ENCODE peak calls at places on chromosomes 5 and 9, in seven cellular contexts. One of them, this sample, is unnamed.

GRCh38 chr5:113050606-113051391 is 74.2 kb downstream of the DCP2 start:
- DNase-seq in HCT116: no peak
- DNase-seq in ovary: no peak
- DNase-seq in fibroblast of the aortic adventitia: peak
- DNase-seq in lung: no peak
- DNase-seq in A549: no peak
- DNase-seq in body of pancreas: no peak
- DNase-seq in this sample: no peak

GRCh38 chr5:172952034-172952511 is 7.2 kb upstream of the RPL26L1 start:
- DNase-seq in HCT116: no peak
- DNase-seq in ovary: no peak
- DNase-seq in fibroblast of the aortic adventitia: peak
- DNase-seq in lung: no peak
- DNase-seq in A549: no peak
- DNase-seq in body of pancreas: no peak
- DNase-seq in this sample: no peak

GRCh38 chr9:110900917-110901316 is 137.4 kb downstream of the LPAR1 start:
- DNase-seq in HCT116: no peak
- DNase-seq in ovary: no peak
- DNase-seq in fibroblast of the aortic adventitia: no peak
- DNase-seq in lung: no peak
- DNase-seq in A549: no peak
- DNase-seq in body of pancreas: no peak
- DNase-seq in this sample: peak

GRCh38 chr9:9275656-9276055 is 1337.1 kb downstream of the PTPRD start:
- DNase-seq in HCT116: no peak
- DNase-seq in ovary: no peak
- DNase-seq in fibroblast of the aortic adventitia: no peak
- DNase-seq in lung: no peak
- DNase-seq in A549: no peak
- DNase-seq in body of pancreas: no peak
- DNase-seq in this sample: no peak

GRCh38 chr5:136210259-136210658 is 17.3 kb upstream of the SMIM32 start:
- DNase-seq in HCT116: no peak
- DNase-seq in ovary: no peak
- DNase-seq in fibroblast of the aortic adventitia: peak
- DNase-seq in lung: no peak
- DNase-seq in A549: no peak
- DNase-seq in body of pancreas: no peak
- DNase-seq in this sample: no peak

GRCh38 chr9:116157436-116158138 is 4.0 kb downstream of the PAPPA start:
- DNase-seq in HCT116: no peak
- DNase-seq in ovary: no peak
- DNase-seq in fibroblast of the aortic adventitia: peak
- DNase-seq in lung: no peak
- DNase-seq in A549: peak
- DNase-seq in body of pancreas: no peak
- DNase-seq in this sample: no peak

GRCh38 chr5:73274870-73275756 is 102.1 kb downstream of the TMEM174 start:
- DNase-seq in HCT116: no peak
- DNase-seq in ovary: no peak
- DNase-seq in fibroblast of the aortic adventitia: peak
- DNase-seq in lung: no peak
- DNase-seq in A549: no peak
- DNase-seq in body of pancreas: no peak
- DNase-seq in this sample: no peak

GRCh38 chr5:128825826-128826225 is 139.5 kb upstream of the SLC27A6 start:
- DNase-seq in HCT116: no peak
- DNase-seq in ovary: no peak
- DNase-seq in fibroblast of the aortic adventitia: peak
- DNase-seq in lung: no peak
- DNase-seq in A549: no peak
- DNase-seq in body of pancreas: no peak
- DNase-seq in this sample: no peak

GRCh38 chr9:92609142-92609500 is 60.8 kb downstream of the IPPK start:
- DNase-seq in HCT116: no peak
- DNase-seq in ovary: no peak
- DNase-seq in fibroblast of the aortic adventitia: peak
- DNase-seq in lung: no peak
- DNase-seq in A549: no peak
- DNase-seq in body of pancreas: no peak
- DNase-seq in this sample: peak

GRCh38 chr9:125985998-125986655 is 239.0 kb downstream of the PBX3 start:
- DNase-seq in HCT116: no peak
- DNase-seq in ovary: no peak
- DNase-seq in fibroblast of the aortic adventitia: no peak
- DNase-seq in lung: no peak
- DNase-seq in A549: no peak
- DNase-seq in body of pancreas: no peak
- DNase-seq in this sample: no peak

GRCh38 chr5:136001531-136001930 is 27.3 kb upstream of the TGFBI start:
- DNase-seq in HCT116: no peak
- DNase-seq in ovary: no peak
- DNase-seq in fibroblast of the aortic adventitia: peak
- DNase-seq in lung: no peak
- DNase-seq in A549: no peak
- DNase-seq in body of pancreas: no peak
- DNase-seq in this sample: peak

GRCh38 chr5:173916233-173916632 is 28.1 kb downstream of the CPEB4 start:
- DNase-seq in HCT116: no peak
- DNase-seq in ovary: no peak
- DNase-seq in fibroblast of the aortic adventitia: no peak
- DNase-seq in lung: no peak
- DNase-seq in A549: no peak
- DNase-seq in body of pancreas: no peak
- DNase-seq in this sample: no peak

GRCh38 chr9:21994996-21995651 is 533 bp downstream of the CDKN2B-AS1 start:
- DNase-seq in HCT116: peak
- DNase-seq in ovary: peak
- DNase-seq in fibroblast of the aortic adventitia: peak
- DNase-seq in lung: peak
- DNase-seq in A549: no peak
- DNase-seq in body of pancreas: peak
- DNase-seq in this sample: no peak

GRCh38 chr9:126275386-126276001 is 51.1 kb upstream of the MVB12B start:
- DNase-seq in HCT116: no peak
- DNase-seq in ovary: peak
- DNase-seq in fibroblast of the aortic adventitia: peak
- DNase-seq in lung: no peak
- DNase-seq in A549: no peak
- DNase-seq in body of pancreas: no peak
- DNase-seq in this sample: no peak

GRCh38 chr5:50440651-50441478 is at the start of gene EMB:
- DNase-seq in HCT116: peak
- DNase-seq in ovary: no peak
- DNase-seq in fibroblast of the aortic adventitia: peak
- DNase-seq in lung: peak
- DNase-seq in A549: peak
- DNase-seq in body of pancreas: peak
- DNase-seq in this sample: no peak

GRCh38 chr9:137467161-137467581 is 8.0 kb upstream of the NSMF start:
- DNase-seq in HCT116: no peak
- DNase-seq in ovary: no peak
- DNase-seq in fibroblast of the aortic adventitia: no peak
- DNase-seq in lung: no peak
- DNase-seq in A549: no peak
- DNase-seq in body of pancreas: no peak
- DNase-seq in this sample: no peak

GRCh38 chr5:7650755-7651154 is 200.2 kb downstream of the CFAP90 start:
- DNase-seq in HCT116: no peak
- DNase-seq in ovary: no peak
- DNase-seq in fibroblast of the aortic adventitia: no peak
- DNase-seq in lung: no peak
- DNase-seq in A549: no peak
- DNase-seq in body of pancreas: no peak
- DNase-seq in this sample: no peak

GRCh38 chr9:127300886-127301447 is 36.4 kb downstream of the GARNL3 start:
- DNase-seq in HCT116: no peak
- DNase-seq in ovary: no peak
- DNase-seq in fibroblast of the aortic adventitia: no peak
- DNase-seq in lung: no peak
- DNase-seq in A549: no peak
- DNase-seq in body of pancreas: no peak
- DNase-seq in this sample: no peak

GRCh38 chr5:103764403-103764802 is 201.8 kb upstream of the NUDT12 start:
- DNase-seq in HCT116: no peak
- DNase-seq in ovary: no peak
- DNase-seq in fibroblast of the aortic adventitia: no peak
- DNase-seq in lung: no peak
- DNase-seq in A549: no peak
- DNase-seq in body of pancreas: no peak
- DNase-seq in this sample: no peak

GRCh38 chr5:151718168-151718567 is 31.5 kb upstream of the SPARC start:
- DNase-seq in HCT116: no peak
- DNase-seq in ovary: no peak
- DNase-seq in fibroblast of the aortic adventitia: peak
- DNase-seq in lung: no peak
- DNase-seq in A549: no peak
- DNase-seq in body of pancreas: no peak
- DNase-seq in this sample: no peak

GRCh38 chr5:15995206-15996052 is 184.2 kb downstream of the MARCHF11 start:
- DNase-seq in HCT116: no peak
- DNase-seq in ovary: no peak
- DNase-seq in fibroblast of the aortic adventitia: peak
- DNase-seq in lung: no peak
- DNase-seq in A549: no peak
- DNase-seq in body of pancreas: no peak
- DNase-seq in this sample: peak

GRCh38 chr5:147437161-147437596 is 72.7 kb downstream of the DPYSL3 start:
- DNase-seq in HCT116: no peak
- DNase-seq in ovary: no peak
- DNase-seq in fibroblast of the aortic adventitia: no peak
- DNase-seq in lung: no peak
- DNase-seq in A549: no peak
- DNase-seq in body of pancreas: no peak
- DNase-seq in this sample: no peak

GRCh38 chr9:3205421-3206095 is 320.2 kb downstream of the RFX3 start:
- DNase-seq in HCT116: no peak
- DNase-seq in ovary: no peak
- DNase-seq in fibroblast of the aortic adventitia: no peak
- DNase-seq in lung: no peak
- DNase-seq in A549: no peak
- DNase-seq in body of pancreas: no peak
- DNase-seq in this sample: peak

GRCh38 chr5:120452471-120452870 is 11.6 kb upstream of the PRR16 start:
- DNase-seq in HCT116: no peak
- DNase-seq in ovary: no peak
- DNase-seq in fibroblast of the aortic adventitia: no peak
- DNase-seq in lung: no peak
- DNase-seq in A549: no peak
- DNase-seq in body of pancreas: no peak
- DNase-seq in this sample: no peak

GRCh38 chr5:11905209-11905608 is 963 bp upstream of the CTNND2 start:
- DNase-seq in HCT116: no peak
- DNase-seq in ovary: no peak
- DNase-seq in fibroblast of the aortic adventitia: no peak
- DNase-seq in lung: no peak
- DNase-seq in A549: no peak
- DNase-seq in body of pancreas: peak
- DNase-seq in this sample: no peak

GRCh38 chr5:134905246-134905996 is 490 bp downstream of the PCBD2 start:
- DNase-seq in HCT116: peak
- DNase-seq in ovary: peak
- DNase-seq in fibroblast of the aortic adventitia: peak
- DNase-seq in lung: peak
- DNase-seq in A549: peak
- DNase-seq in body of pancreas: no peak
- DNase-seq in this sample: peak

DNA sequence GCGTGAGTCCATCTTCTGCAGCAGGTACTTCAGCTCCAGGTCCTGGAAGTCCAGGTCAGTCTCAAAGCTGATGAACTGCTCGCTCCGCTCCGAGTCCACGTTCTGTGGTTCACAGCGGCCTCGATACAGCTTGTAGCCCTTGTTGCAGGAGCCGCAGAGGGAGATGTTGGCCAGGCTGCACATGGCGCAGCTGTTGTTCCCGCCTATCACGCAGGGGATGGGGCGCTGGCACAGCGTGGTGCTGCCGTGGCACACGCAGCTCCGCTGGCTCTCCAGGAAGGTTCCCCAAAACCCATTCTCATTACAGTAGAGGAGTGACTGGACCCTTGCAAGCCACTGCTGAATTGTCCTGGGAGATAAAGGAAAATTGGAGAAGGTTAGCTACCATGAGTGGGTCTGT is 201.4 kb downstream of the BRINP1 start:
- DNase-seq in HCT116: no peak
- DNase-seq in ovary: no peak
- DNase-seq in fibroblast of the aortic adventitia: no peak
- DNase-seq in lung: no peak
- DNase-seq in A549: no peak
- DNase-seq in body of pancreas: no peak
- DNase-seq in this sample: no peak
- H3K4me3 ChIP-seq in HCT116: no peak
- H3K4me3 ChIP-seq in ovary: no peak
- H3K4me3 ChIP-seq in fibroblast of the aortic adventitia: no peak
- H3K4me3 ChIP-seq in lung: no peak
- H3K4me3 ChIP-seq in A549: no peak
- H3K4me3 ChIP-seq in body of pancreas: no peak
- H3K4me3 ChIP-seq in this sample: no peak

DNA sequence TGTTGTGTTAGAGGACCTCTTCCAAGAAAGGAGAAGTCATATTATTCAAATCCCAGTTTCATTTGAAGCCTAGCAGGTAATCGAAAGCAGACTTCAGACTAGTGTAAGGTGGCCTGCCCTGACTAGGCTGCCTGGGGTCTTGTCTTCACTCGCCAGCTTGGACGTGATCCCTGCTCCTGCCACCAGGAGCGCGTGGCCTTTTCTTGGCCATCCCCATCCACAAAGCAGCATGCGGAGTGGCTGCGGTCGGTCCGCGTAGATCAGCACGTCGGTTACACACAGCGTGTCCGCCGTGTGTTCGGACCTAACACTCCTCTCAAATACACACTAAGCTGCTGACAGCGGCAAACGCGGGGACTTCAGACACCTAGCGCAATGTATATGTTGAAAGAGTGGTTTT is 37.3 kb downstream of the CFAP77 start:
- DNase-seq in HCT116: no peak
- DNase-seq in ovary: no peak
- DNase-seq in fibroblast of the aortic adventitia: no peak
- DNase-seq in lung: no peak
- DNase-seq in A549: no peak
- DNase-seq in body of pancreas: no peak
- DNase-seq in this sample: no peak
- TF ChIP-seq CTCF in HCT116: peak
- TF ChIP-seq CTCF in ovary: no peak
- TF ChIP-seq CTCF in fibroblast of the aortic adventitia: no peak
- TF ChIP-seq CTCF in lung: no peak
- TF ChIP-seq CTCF in A549: no peak
- TF ChIP-seq CTCF in body of pancreas: no peak
- TF ChIP-seq CTCF in this sample: peak

GRCh38 chr9:35520404-35520790 is 30.5 kb downstream of the RUSC2 start:
- DNase-seq in HCT116: no peak
- DNase-seq in ovary: no peak
- DNase-seq in fibroblast of the aortic adventitia: no peak
- DNase-seq in lung: no peak
- DNase-seq in A549: no peak
- DNase-seq in body of pancreas: no peak
- DNase-seq in this sample: no peak
- H3K4me3 ChIP-seq in HCT116: no peak
- H3K4me3 ChIP-seq in ovary: no peak
- H3K4me3 ChIP-seq in fibroblast of the aortic adventitia: no peak
- H3K4me3 ChIP-seq in lung: no peak
- H3K4me3 ChIP-seq in A549: no peak
- H3K4me3 ChIP-seq in body of pancreas: no peak
- H3K4me3 ChIP-seq in this sample: no peak

GRCh38 chr5:17951392-17952169 is 317.3 kb downstream of the TAF11L14 start:
- DNase-seq in HCT116: no peak
- DNase-seq in ovary: no peak
- DNase-seq in fibroblast of the aortic adventitia: no peak
- DNase-seq in lung: no peak
- DNase-seq in A549: peak
- DNase-seq in body of pancreas: no peak
- DNase-seq in this sample: no peak
- TF ChIP-seq CTCF in HCT116: no peak
- TF ChIP-seq CTCF in ovary: no peak
- TF ChIP-seq CTCF in fibroblast of the aortic adventitia: no peak
- TF ChIP-seq CTCF in lung: no peak
- TF ChIP-seq CTCF in A549: peak
- TF ChIP-seq CTCF in body of pancreas: no peak
- TF ChIP-seq CTCF in this sample: no peak

This sample was measured in HFF-Myc.